ENCODE peak calls at places on chromosomes 11 and 22, in eight cellular contexts. N is MM.1S, G is thoracic aorta, J is heart left ventricle, Z is left lung, V is cardiac muscle cell, H is nephron progenitor cell, Q is DND-41. U is an unnamed sample.
A peak's percentile ranks its signal among the peaks of the same experiment; 100 is the strongest.

GRCh38 chr11:35163707-35164496 is 24.9 kb downstream of the CD44 start:
- DNase-seq in N (peak; percentile 72), J (no peak), Z (no peak), Q (peak; percentile 49), V (no peak), H (no peak), G (no peak), U (no peak)

GRCh38 chr11:65204646-65205601 is 23.2 kb downstream of the CAPN1 start:
- DNase-seq in J (peak; percentile 19), N (no peak), V (peak; percentile 53), G (no peak), Z (peak; percentile 86), Q (peak; percentile 58), H (peak; percentile 77), U (peak; percentile 93)

GRCh38 chr11:811446-812245 is 1.9 kb downstream of the RPLP2 start:
- DNase-seq in V (no peak), Q (no peak), N (no peak), J (no peak), G (no peak), H (no peak), Z (no peak), U (no peak)

GRCh38 chr11:69033431-69033830 is 15.3 kb upstream of the TPCN2 start:
- DNase-seq in Z (no peak), G (no peak), H (no peak), N (no peak), Q (no peak), J (no peak), V (no peak), U (no peak)

GRCh38 chr11:125626381-125626950 is 1.5 kb downstream of the CHEK1 start:
- DNase-seq in Q (peak; percentile 70), G (no peak), N (peak; percentile 67), Z (no peak), V (no peak), J (no peak), H (no peak), U (no peak)

GRCh38 chr11:124799384-124800225 is 601 bp downstream of the MSANTD2 start:
- DNase-seq in G (no peak), Q (peak; percentile 51), H (peak; percentile 62), J (peak; percentile 31), V (peak; percentile 19), N (peak; percentile 28), Z (peak; percentile 87), U (peak; percentile 88)

GRCh38 chr11:122686106-122686505 is 30.6 kb downstream of the UBASH3B start:
- DNase-seq in H (no peak), J (no peak), V (no peak), Q (no peak), N (no peak), G (no peak), Z (no peak), U (no peak)

GRCh38 chr11:124814739-124815138 is 14.5 kb upstream of the MSANTD2 start:
- DNase-seq in V (no peak), Z (no peak), Q (no peak), H (no peak), N (no peak), G (no peak), J (no peak), U (no peak)

GRCh38 chr22:35785181-35785923 is 67.7 kb downstream of the APOL5 start:
- DNase-seq in H (no peak), Q (no peak), Z (no peak), J (no peak), V (peak; percentile 57), G (no peak), N (no peak), U (no peak)

GRCh38 chr22:44671742-44672141 is 30.3 kb upstream of the PRR5 start:
- DNase-seq in G (no peak), H (no peak), V (peak; percentile 65), Q (no peak), J (no peak), N (no peak), Z (no peak), U (peak; percentile 69)

GRCh38 chr11:61815790-61816735 is 740 bp downstream of the FADS1 start:
- DNase-seq in V (peak; percentile 85), H (peak; percentile 66), Z (peak; percentile 88), G (peak; percentile 45), Q (peak; percentile 76), J (peak; percentile 76), N (peak; percentile 64), U (peak; percentile 93)

GRCh38 chr11:77094841-77095365 is 7.7 kb upstream of the OMP start:
- DNase-seq in H (no peak), G (no peak), Q (no peak), Z (peak; percentile 52), N (no peak), V (no peak), J (no peak), U (peak; percentile 89)

GRCh38 chr11:117146521-117146920 is 2.4 kb downstream of the PAFAH1B2 start:
- DNase-seq in Z (no peak), V (peak; percentile 64), N (no peak), Q (no peak), H (no peak), J (no peak), G (no peak), U (no peak)

GRCh38 chr11:108322666-108323065 is 99.8 kb downstream of the ATM start:
- DNase-seq in Q (no peak), Z (no peak), V (peak; percentile 39), G (no peak), H (no peak), N (no peak), J (no peak), U (no peak)

GRCh38 chr11:48052183-48053040 is 72.1 kb downstream of the PTPRJ start:
- DNase-seq in V (peak; percentile 57), Q (no peak), H (no peak), N (no peak), Z (peak; percentile 72), J (no peak), G (no peak), U (peak; percentile 81)

GRCh38 chr22:25838960-25839741 is 97.2 kb downstream of the MYO18B start:
- DNase-seq in V (no peak), G (no peak), N (no peak), Z (no peak), Q (no peak), J (no peak), H (no peak), U (no peak)

GRCh38 chr11:132114185-132114584 is 743.8 kb downstream of the NTM start:
- DNase-seq in H (peak; percentile 50), G (no peak), Q (peak; percentile 20), J (peak; percentile 35), Z (no peak), N (peak; percentile 24), V (peak; percentile 17), U (no peak)
- TF ChIP-seq CTCF in H (peak; percentile 60), G (no peak), Q (peak; percentile 57), J (peak; percentile 25), Z (no peak), N (peak; percentile 59), V (peak; percentile 32), U (peak; percentile 57)

GRCh38 chr22:33139937-33140336 is 81.8 kb upstream of the SYN3 start:
- DNase-seq in J (no peak), V (no peak), N (no peak), Z (no peak), G (no peak), Q (no peak), H (no peak), U (no peak)
- TF ChIP-seq CTCF in J (no peak), V (no peak), N (no peak), Z (no peak), G (no peak), Q (no peak), H (no peak), U (no peak)

DNA sequence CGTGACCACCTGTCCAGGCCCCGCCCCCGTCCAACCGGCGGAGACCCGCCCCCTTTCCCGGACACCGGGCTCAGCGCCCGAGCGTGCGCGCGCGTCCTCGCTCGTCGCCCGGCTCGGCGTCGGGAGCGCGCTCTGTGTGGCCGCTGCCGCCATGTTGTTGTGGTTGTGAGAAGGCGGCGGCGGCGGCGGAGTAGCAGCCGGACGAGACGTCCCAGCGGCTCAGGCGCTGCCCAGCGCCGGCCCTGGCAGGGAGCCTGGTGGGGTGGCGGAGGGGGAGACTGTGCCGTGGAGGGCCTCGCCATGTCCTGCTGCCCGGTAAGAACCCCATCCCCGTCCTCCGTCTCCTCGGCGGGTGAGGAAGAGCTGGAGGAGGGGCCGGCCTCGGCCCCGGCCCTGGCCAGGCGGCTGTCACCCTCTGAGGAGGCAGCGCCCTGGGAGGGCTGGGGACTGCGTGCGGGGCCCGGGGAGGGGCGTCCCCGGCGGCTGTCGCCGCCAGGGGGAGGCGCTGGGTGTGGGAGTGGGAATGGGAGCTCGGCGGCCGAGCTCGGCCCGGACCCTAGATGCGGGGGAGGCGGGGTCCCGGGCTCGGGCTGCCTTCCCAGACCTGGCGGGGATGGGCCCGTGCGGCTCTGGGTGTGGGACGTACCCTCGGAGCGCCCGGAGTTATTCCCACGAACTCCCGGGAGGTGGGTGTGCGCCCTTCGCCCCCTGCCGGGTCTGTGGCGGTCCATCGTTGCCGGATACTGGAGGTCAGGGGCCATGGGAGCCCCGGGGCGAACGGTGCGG is at the start of gene MTMR3:
- DNase-seq in H (peak; percentile 98), J (peak; percentile 95), Q (peak; percentile 92), V (peak; percentile 94), G (peak; percentile 71), N (peak; percentile 90), Z (peak; percentile 99), U (peak; percentile 93)
- TF ChIP-seq CTCF in H (peak; percentile 47), J (peak; percentile 67), Q (peak; percentile 42), V (peak; percentile 40), G (peak; percentile 28), N (peak; percentile 21), Z (peak; percentile 32), U (peak; percentile 16)

GRCh38 chr11:2209370-2209801 is 37.8 kb upstream of the TH start:
- DNase-seq in J (peak; percentile 13), Q (no peak), Z (peak; percentile 66), N (no peak), H (no peak), G (no peak), V (no peak), U (no peak)

GRCh38 chr11:2207773-2208621 is 36.4 kb upstream of the TH start:
- DNase-seq in J (peak; percentile 12), N (no peak), H (no peak), Z (peak; percentile 61), V (no peak), Q (peak; percentile 2), G (no peak), U (peak; percentile 80)

GRCh38 chr11:2207212-2207611 is 35.6 kb upstream of the TH start:
- DNase-seq in N (no peak), H (no peak), G (no peak), V (no peak), J (peak; percentile 13), Z (no peak), Q (peak; percentile 4), U (no peak)

GRCh38 chr11:2209900-2210321 is 38.3 kb upstream of the TH start:
- DNase-seq in G (no peak), V (no peak), Q (no peak), Z (peak; percentile 70), H (no peak), N (no peak), J (peak; percentile 7), U (peak; percentile 73)

DNA sequence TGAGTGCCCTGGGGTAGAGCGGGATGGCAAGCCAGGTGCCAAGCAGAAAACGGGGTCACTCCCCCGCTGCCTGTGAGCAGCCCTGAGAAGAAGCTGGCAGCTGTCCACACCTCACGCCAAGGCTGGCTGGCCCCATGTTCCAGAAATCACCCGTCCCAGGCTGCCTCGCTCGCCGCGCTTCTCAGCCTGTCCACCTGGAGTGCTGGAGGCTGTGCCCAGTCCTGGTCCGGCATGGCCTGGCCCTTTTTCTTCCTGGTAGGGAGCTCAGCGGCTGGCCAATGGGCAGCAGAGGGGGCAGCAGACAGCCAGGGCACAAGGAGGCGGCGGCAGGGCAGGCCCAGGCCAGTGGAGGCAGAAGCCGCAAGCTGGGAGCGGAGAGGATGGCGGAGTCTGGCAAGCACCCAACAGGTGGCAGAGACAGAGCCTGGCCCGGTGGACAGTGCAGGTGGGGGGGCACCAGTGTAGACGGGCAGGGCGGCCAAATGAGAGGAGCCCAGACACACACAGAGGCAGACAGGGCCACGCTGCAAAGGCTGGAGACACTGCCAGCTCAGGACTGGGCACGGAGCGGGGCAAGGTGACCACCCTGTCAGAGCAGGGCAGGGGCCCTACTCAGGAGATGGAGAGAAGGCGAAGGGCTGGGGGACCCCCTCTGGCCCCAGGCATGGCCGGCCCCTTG is 37.2 kb upstream of the TH start:
- DNase-seq in J (peak; percentile 20), Z (peak; percentile 79), N (no peak), H (no peak), G (no peak), V (no peak), Q (no peak), U (peak; percentile 51)
- TF ChIP-seq CTCF in J (no peak), Z (no peak), N (no peak), H (no peak), G (no peak), V (no peak), Q (peak; percentile 5), U (no peak)